ENCODE peak calls at places on chromosome 14, in four cellular contexts. O, E, F and K are unnamed samples.

GRCh38 chr14:72961579-72962335 is 35.5 kb downstream of the DCAF4 start:
- DNase-seq in O (no peak), F (no peak), E (no peak), K (no peak)

GRCh38 chr14:71089974-71090373 is 182.7 kb downstream of the PCNX1 start:
- DNase-seq in E (no peak), O (no peak), F (no peak), K (no peak)

GRCh38 chr14:94048676-94049624 is 22.8 kb downstream of the OTUB2 start:
- DNase-seq in E (no peak), O (no peak), F (no peak), K (no peak)

GRCh38 chr14:56814468-56815074 is 4.3 kb upstream of the OTX2 start:
- DNase-seq in F (no peak), E (no peak), O (no peak), K (no peak)

GRCh38 chr14:56195727-56196126 is 77.5 kb downstream of the PELI2 start:
- DNase-seq in O (no peak), F (no peak), E (peak; percentile 95), K (peak; percentile 30)

GRCh38 chr14:105153739-105154475 is 14.7 kb downstream of the JAG2 start:
- DNase-seq in O (no peak), F (peak; percentile 18), E (no peak), K (no peak)

GRCh38 chr14:101077511-101078074 is 174.1 kb upstream of the RTL1 start:
- DNase-seq in E (no peak), O (no peak), F (no peak), K (no peak)

GRCh38 chr14:90815817-90816662 is at the start of gene TTC7B:
- DNase-seq in O (no peak), E (peak; percentile 20), F (peak; percentile 65), K (no peak)

GRCh38 chr14:90518941-90519256 is 122.1 kb downstream of the CALM1 start:
- DNase-seq in O (no peak), F (no peak), E (peak; percentile 49), K (no peak)

GRCh38 chr14:88999137-88999536 is 174.7 kb downstream of the TTC8 start:
- DNase-seq in E (no peak), F (no peak), O (no peak), K (no peak)

GRCh38 chr14:101453225-101453624 is 108.1 kb upstream of the DIO3 start:
- DNase-seq in E (no peak), F (no peak), O (no peak), K (no peak)

GRCh38 chr14:45185110-45185814 is 49.5 kb downstream of the FANCM start:
- DNase-seq in F (no peak), O (no peak), E (no peak), K (no peak)

GRCh38 chr14:64811676-64812075 is 68.0 kb downstream of the SPTB start:
- DNase-seq in F (no peak), O (no peak), E (no peak), K (no peak)

GRCh38 chr14:80055912-80056801 is 155.1 kb downstream of the DIO2 start:
- DNase-seq in F (no peak), E (peak; percentile 22), O (no peak), K (no peak)

GRCh38 chr14:75182820-75183219 is 6.4 kb upstream of the TMED10 start:
- DNase-seq in E (no peak), F (no peak), O (no peak), K (no peak)

GRCh38 chr14:34252227-34252626 is 209.8 kb downstream of the SPTSSA start:
- DNase-seq in E (no peak), O (no peak), F (no peak), K (no peak)

GRCh38 chr14:75881986-75882385 is 99.8 kb downstream of the TGFB3 start:
- DNase-seq in O (no peak), E (no peak), F (no peak), K (no peak)

GRCh38 chr14:26334288-26334687 is 263.5 kb downstream of the NOVA1 start:
- DNase-seq in E (no peak), F (no peak), O (no peak), K (no peak)

GRCh38 chr14:24806061-24806678 is 172.2 kb upstream of the GZMB start:
- DNase-seq in O (no peak), F (peak; percentile 70), E (peak; percentile 1), K (no peak)

GRCh38 chr14:86221000-86221399 is 691.1 kb downstream of the FLRT2 start:
- DNase-seq in O (no peak), F (no peak), E (no peak), K (no peak)

GRCh38 chr14:104930526-104931322 is 6.0 kb downstream of the PLD4 start:
- DNase-seq in O (no peak), E (no peak), F (no peak), K (no peak)

GRCh38 chr14:71048393-71048792 is 141.1 kb downstream of the PCNX1 start:
- DNase-seq in O (no peak), F (no peak), E (no peak), K (no peak)

GRCh38 chr14:104044016-104044415 is 41.5 kb upstream of the ASPG start:
- DNase-seq in E (no peak), O (no peak), F (no peak), K (no peak)

GRCh38 chr14:44316647-44317432 is 190.2 kb downstream of the FSCB start:
- DNase-seq in O (no peak), E (no peak), F (no peak), K (no peak)

GRCh38 chr14:74242055-74243042 is 3.1 kb downstream of the VSX2 start:
- DNase-seq in E (no peak), O (no peak), F (no peak), K (no peak)

GRCh38 chr14:90692061-90692460 is 124.2 kb downstream of the TTC7B start:
- DNase-seq in F (no peak), E (no peak), O (no peak), K (no peak)

GRCh38 chr14:75294649-75295033 is 16.0 kb downstream of the FOS start:
- DNase-seq in E (peak; percentile 44), O (no peak), F (no peak), K (no peak)

GRCh38 chr14:24863933-24864708 is 185.8 kb downstream of the STXBP6 start:
- DNase-seq in E (no peak), O (no peak), F (no peak), K (no peak)

GRCh38 chr14:71266994-71267636 is 359.9 kb downstream of the PCNX1 start:
- DNase-seq in F (no peak), O (no peak), E (no peak), K (no peak)

GRCh38 chr14:75399819-75400678 is 27.8 kb upstream of the JDP2 start:
- DNase-seq in F (peak; percentile 86), O (no peak), E (no peak), K (peak; percentile 94)

GRCh38 chr14:61889914-61890351 is 127.7 kb downstream of the SNAPC1 start:
- DNase-seq in F (no peak), O (no peak), E (peak; percentile 73), K (no peak)

GRCh38 chr14:66009104-66009503 is 477.1 kb upstream of the CCDC196 start:
- DNase-seq in O (no peak), F (no peak), E (no peak), K (no peak)

GRCh38 chr14:34060747-34061050 is 109.8 kb upstream of the EGLN3 start:
- DNase-seq in E (no peak), F (no peak), O (no peak), K (no peak)

GRCh38 chr14:57533214-57533613 is 39.6 kb upstream of the CCDC198 start:
- DNase-seq in E (peak; percentile 36), F (no peak), O (no peak), K (no peak)

GRCh38 chr14:76922092-76922491 is 95.9 kb downstream of the LRRC74A start:
- DNase-seq in O (no peak), F (no peak), E (no peak), K (no peak)
- H3K4me1 ChIP-seq in O (peaks cover 32% of the 10 kb centered on the region), F (peaks cover 79% of the 10 kb centered on the region), E (peaks cover 6% of the 10 kb centered on the region), K (peaks cover 42% of the 10 kb centered on the region)

GRCh38 chr14:36659010-36659821 is 2.4 kb upstream of the PAX9 start:
- DNase-seq in O (no peak), F (no peak), E (no peak), K (no peak)

GRCh38 chr14:36658091-36659009 is 3.3 kb upstream of the PAX9 start:
- DNase-seq in F (no peak), O (no peak), E (no peak), K (no peak)

GRCh38 chr14:36656769-36657408 is 4.8 kb upstream of the PAX9 start:
- DNase-seq in E (no peak), F (no peak), O (no peak), K (no peak)

GRCh38 chr14:36655963-36656768 is 5.5 kb upstream of the PAX9 start:
- DNase-seq in F (no peak), E (peak; percentile 40), O (no peak), K (no peak)

GRCh38 chr14:36657409-36658090 is 4.1 kb upstream of the PAX9 start:
- DNase-seq in O (no peak), F (no peak), E (no peak), K (no peak)
- H3K4me3 ChIP-seq in O (no peak overlapping the region), F (peak overlapping the region; percentile 41), E (no peak overlapping the region), K (peak overlapping the region; percentile 48)

DNA sequence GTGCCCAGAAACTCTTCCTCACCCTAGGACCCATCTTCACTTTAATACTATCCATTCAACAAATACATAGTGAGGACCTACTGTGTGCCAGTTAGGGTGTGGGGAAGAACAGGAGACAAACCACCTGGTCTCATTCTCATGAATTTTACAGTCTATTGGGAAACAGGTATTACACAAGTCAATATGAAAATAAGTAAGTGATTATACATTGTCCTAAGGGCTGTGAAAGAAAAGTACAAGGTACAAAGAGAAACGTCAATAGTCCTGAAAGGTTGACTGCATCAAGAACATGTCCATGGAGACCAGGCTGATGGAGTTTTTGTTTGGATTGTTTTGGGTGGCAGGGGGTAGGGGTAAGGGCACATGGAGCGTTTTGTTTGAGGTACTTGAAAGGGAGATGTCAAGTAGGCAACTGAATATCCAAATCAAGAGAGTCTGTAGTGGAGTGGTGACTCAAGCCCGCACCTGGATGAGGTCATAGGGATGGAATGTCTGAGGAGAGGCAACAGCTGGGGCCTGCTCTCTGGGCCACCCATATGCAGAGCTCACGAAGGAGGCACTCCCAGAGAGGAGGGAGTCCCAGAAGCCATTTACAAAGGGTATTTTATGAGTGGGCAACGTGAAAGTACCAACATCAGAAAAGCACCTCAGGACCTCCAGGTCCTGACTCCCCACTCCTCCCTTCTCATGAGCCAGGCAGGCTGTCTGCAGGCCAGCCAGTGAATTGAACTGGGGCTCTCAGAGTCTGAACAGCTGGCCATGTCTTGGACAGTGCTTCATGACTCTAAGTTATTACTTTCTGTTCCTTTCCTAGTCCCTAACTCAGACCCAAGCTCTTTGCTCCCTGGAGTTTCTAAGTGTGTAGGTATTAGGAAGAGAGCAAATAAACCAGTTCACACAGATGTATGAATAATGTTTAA is 272.0 kb downstream of the ZFP36L1 start:
- DNase-seq in O (no peak), E (no peak), F (no peak), K (no peak)
- H3K4me1 ChIP-seq in O (peaks cover 21% of the 10 kb centered on the region), E (peaks cover 16% of the 10 kb centered on the region), F (peaks cover 79% of the 10 kb centered on the region), K (peaks cover 18% of the 10 kb centered on the region)

GRCh38 chr14:102683399-102684275 is 91.2 kb downstream of the RCOR1 start:
- DNase-seq in F (no peak), O (no peak), E (no peak), K (no peak)
- H3K4me3 ChIP-seq in F (no peak overlapping the region), O (no peak overlapping the region), E (no peak overlapping the region), K (no peak overlapping the region)

DNA sequence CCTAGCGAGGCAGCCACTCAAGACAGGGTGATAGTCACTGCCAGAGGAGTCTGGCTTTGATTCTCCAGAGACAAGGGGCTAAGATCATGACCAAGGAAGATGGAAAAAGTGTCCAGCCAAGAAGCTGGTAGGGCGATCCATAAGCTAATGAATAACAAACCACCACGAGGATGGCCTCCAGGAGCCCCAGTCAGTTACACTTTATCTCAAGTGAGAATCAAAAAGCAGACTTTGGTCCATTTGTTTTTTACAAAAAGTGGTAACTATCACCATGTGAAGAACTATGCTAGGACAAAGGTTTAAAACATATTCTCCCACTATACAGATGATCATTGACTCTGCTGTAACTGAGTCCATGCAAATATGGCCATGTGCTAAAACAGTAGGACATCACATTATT is 13.9 kb downstream of the SETD3 start:
- DNase-seq in E (no peak), F (no peak), O (no peak), K (no peak)
- H3K4me1 ChIP-seq in E (no peaks in the 10 kb centered on the region), F (peaks cover 33% of the 10 kb centered on the region), O (peaks cover 11% of the 10 kb centered on the region), K (peaks cover 38% of the 10 kb centered on the region)

GRCh38 chr14:21072102-21072501 is 2.0 kb downstream of the ARHGEF40 start:
- DNase-seq in O (no peak), E (no peak), F (no peak), K (no peak)
- H3K4me3 ChIP-seq in O (no peak overlapping the region), E (peak overlapping the region; percentile 68), F (peak overlapping the region; percentile 85), K (peak overlapping the region; percentile 83)